ENCODE peak calls at places on chromosome 1, in six cellular contexts. M is stimulated activated CD4-positive, alpha-beta T cell treated with anti-CD3 and anti-CD28 coated beads, Interleukin-4, amount 100 ng/mL, for 48 hours; R is pancreas; F is left ventricle myocardium superior; G is A549; N is activated CD8-positive, alpha-beta memory T cell treated with anti-CD3 and anti-CD28 coated beads for 24 hours. E is an unnamed sample.
A peak's percentile ranks its signal among the peaks of the same experiment; 100 is the strongest.

GRCh38 chr1:218068241-218068640 is 216.9 kb upstream of the RRP15 start:
- DNase-seq in M (no peak), G (no peak), F (no peak), N (no peak), R (no peak), E (no peak)

GRCh38 chr1:207822124-207822601 is 70.3 kb downstream of the CD46 start:
- DNase-seq in M (no peak), R (peak; percentile 30), F (no peak), N (no peak), G (no peak), E (no peak)

GRCh38 chr1:12380316-12381249 is 150.8 kb downstream of the VPS13D start:
- DNase-seq in F (no peak), R (no peak), G (no peak), N (no peak), M (no peak), E (no peak)

GRCh38 chr1:18297896-18298648 is 182.7 kb upstream of the KLHDC7A start:
- DNase-seq in R (no peak), M (no peak), G (no peak), F (no peak), N (no peak), E (no peak)

GRCh38 chr1:58870298-58870676 is 86.4 kb upstream of the JUN start:
- DNase-seq in R (peak; percentile 55), M (no peak), G (no peak), N (no peak), F (no peak), E (no peak)

GRCh38 chr1:21956720-21957552 is 19.8 kb upstream of the HSPG2 start:
- DNase-seq in N (peak; percentile 80), R (peak; percentile 91), M (no peak), G (no peak), F (peak; percentile 77), E (peak; percentile 79)

GRCh38 chr1:155882235-155882634 is 22.9 kb downstream of the SYT11 start:
- DNase-seq in G (no peak), R (no peak), F (no peak), N (no peak), M (no peak), E (no peak)

GRCh38 chr1:156151093-156151688 is 2.2 kb upstream of the SEMA4A start:
- DNase-seq in F (no peak), M (no peak), R (no peak), G (no peak), N (no peak), E (no peak)

GRCh38 chr1:221672160-221672762 is 69.6 kb downstream of the DUSP10 start:
- DNase-seq in M (no peak), G (no peak), R (no peak), F (no peak), N (no peak), E (no peak)

GRCh38 chr1:41333146-41333784 is 28.0 kb upstream of the FOXO6 start:
- DNase-seq in R (no peak), F (no peak), M (peak; percentile 15), N (peak; percentile 50), G (no peak), E (no peak)

GRCh38 chr1:20102875-20103274 is 16.5 kb downstream of the PLA2G2D start:
- DNase-seq in R (no peak), G (no peak), M (no peak), F (no peak), N (no peak), E (no peak)

E was measured in left cardiac atrium.